ENCODE peak calls at places on chromosomes 6 and 20, in four cellular contexts. One of them, this sample, is unnamed.

GRCh38 chr6:5946701-5947100 is 60.0 kb downstream of the NRN1 start:
- DNase-seq in iPS DF 6.9: no peak
- DNase-seq in heart right ventricle: no peak
- DNase-seq in tibial nerve: no peak
- DNase-seq in this sample: no peak

GRCh38 chr6:157905590-157906337 is 75.9 kb upstream of the SYNJ2 start:
- DNase-seq in tibial nerve: no peak
- DNase-seq in heart right ventricle: no peak
- DNase-seq in iPS DF 6.9: no peak
- DNase-seq in this sample: no peak

GRCh38 chr6:4853782-4854511 is 77.7 kb downstream of the CDYL start:
- DNase-seq in tibial nerve: no peak
- DNase-seq in iPS DF 6.9: no peak
- DNase-seq in heart right ventricle: no peak
- DNase-seq in this sample: no peak

GRCh38 chr6:106163446-106163965 is 77.4 kb downstream of the PRDM1 start:
- DNase-seq in iPS DF 6.9: no peak
- DNase-seq in heart right ventricle: no peak
- DNase-seq in tibial nerve: no peak
- DNase-seq in this sample: no peak

GRCh38 chr6:43493833-43494232 is 16.3 kb downstream of the LRRC73 start:
- DNase-seq in tibial nerve: no peak
- DNase-seq in iPS DF 6.9: no peak
- DNase-seq in heart right ventricle: no peak
- DNase-seq in this sample: no peak

GRCh38 chr6:63743691-63744090 is 108.1 kb downstream of the PHF3 start:
- DNase-seq in heart right ventricle: no peak
- DNase-seq in tibial nerve: no peak
- DNase-seq in iPS DF 6.9: no peak
- DNase-seq in this sample: no peak

GRCh38 chr20:33624399-33624798 is 37.7 kb upstream of the C20orf144 start:
- DNase-seq in tibial nerve: no peak
- DNase-seq in iPS DF 6.9: no peak
- DNase-seq in heart right ventricle: no peak
- DNase-seq in this sample: no peak

GRCh38 chr6:113630738-113631535 is 226.2 kb upstream of the MARCKS start:
- DNase-seq in iPS DF 6.9: no peak
- DNase-seq in heart right ventricle: peak; percentile 17
- DNase-seq in tibial nerve: no peak
- DNase-seq in this sample: no peak

GRCh38 chr6:6696867-6697531 is 108.5 kb downstream of the LY86 start:
- DNase-seq in iPS DF 6.9: peak; percentile 68
- DNase-seq in tibial nerve: no peak
- DNase-seq in heart right ventricle: peak; percentile 56
- DNase-seq in this sample: no peak

GRCh38 chr6:34274129-34274528 is 25.3 kb upstream of the SMIM29 start:
- DNase-seq in heart right ventricle: no peak
- DNase-seq in tibial nerve: no peak
- DNase-seq in iPS DF 6.9: no peak
- DNase-seq in this sample: no peak

GRCh38 chr6:117389227-117390057 is 36.3 kb downstream of the ROS1 start:
- DNase-seq in heart right ventricle: no peak
- DNase-seq in iPS DF 6.9: no peak
- DNase-seq in tibial nerve: no peak
- DNase-seq in this sample: no peak

GRCh38 chr6:52577022-52577777 is at the start of gene TRAM2:
- DNase-seq in tibial nerve: peak; percentile 73
- DNase-seq in iPS DF 6.9: no peak
- DNase-seq in heart right ventricle: peak; percentile 86
- DNase-seq in this sample: peak; percentile 63

GRCh38 chr20:43680976-43681375 is 14.1 kb downstream of the MYBL2 start:
- DNase-seq in tibial nerve: no peak
- DNase-seq in heart right ventricle: no peak
- DNase-seq in iPS DF 6.9: no peak
- DNase-seq in this sample: no peak

GRCh38 chr6:8743146-8743745 is 307.9 kb upstream of the SLC35B3 start:
- DNase-seq in tibial nerve: no peak
- DNase-seq in iPS DF 6.9: no peak
- DNase-seq in heart right ventricle: no peak
- DNase-seq in this sample: no peak

GRCh38 chr6:25100288-25100687 is 164.5 kb upstream of the RIPOR2 start:
- DNase-seq in tibial nerve: no peak
- DNase-seq in heart right ventricle: no peak
- DNase-seq in iPS DF 6.9: no peak
- DNase-seq in this sample: no peak

GRCh38 chr6:47426524-47427302 is 50.9 kb upstream of the CD2AP start:
- DNase-seq in tibial nerve: no peak
- DNase-seq in iPS DF 6.9: no peak
- DNase-seq in heart right ventricle: no peak
- DNase-seq in this sample: no peak

GRCh38 chr6:135030532-135031178 is 24.0 kb downstream of the HBS1L start:
- DNase-seq in iPS DF 6.9: no peak
- DNase-seq in heart right ventricle: no peak
- DNase-seq in tibial nerve: no peak
- DNase-seq in this sample: no peak

DNA sequence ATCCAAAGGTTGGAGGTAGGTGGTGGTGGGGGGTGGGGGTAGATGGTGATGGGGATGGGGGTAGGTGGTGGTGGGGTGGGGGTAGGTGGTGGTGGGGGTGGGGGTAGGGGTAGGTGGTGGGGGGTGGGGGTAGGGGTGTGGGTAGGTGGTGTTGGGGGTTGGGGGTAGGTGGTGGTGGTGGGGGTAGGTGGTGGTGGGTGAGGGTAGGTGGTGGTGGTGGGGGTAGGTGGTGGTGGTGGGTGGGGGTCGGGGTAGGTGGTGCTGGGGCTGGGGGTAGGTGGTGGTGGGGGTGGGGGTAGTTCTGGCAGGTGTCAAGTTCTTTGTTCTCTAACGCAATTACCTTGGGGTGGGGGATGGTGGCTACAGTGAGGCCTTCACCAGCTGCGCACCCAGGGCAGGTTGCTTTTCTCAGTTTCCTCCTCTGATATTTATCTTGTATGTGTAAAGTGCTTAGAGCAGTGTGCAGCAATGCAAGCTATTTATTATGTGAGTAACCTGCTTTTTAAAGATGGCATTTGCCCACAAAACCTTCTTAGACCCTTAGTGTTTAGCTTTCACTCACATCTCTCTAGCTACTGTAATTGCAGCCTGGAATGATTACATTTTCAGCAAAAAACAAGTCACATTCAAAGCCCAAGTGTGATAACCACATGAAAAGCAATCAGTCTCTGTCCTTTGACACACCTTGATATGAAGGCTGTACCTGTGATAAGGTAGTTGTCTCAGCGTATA is 8.2 kb upstream of the CCDC167 start:
- DNase-seq in iPS DF 6.9: no peak
- DNase-seq in tibial nerve: no peak
- DNase-seq in heart right ventricle: no peak
- DNase-seq in this sample: no peak
- H3K4me1 ChIP-seq in iPS DF 6.9: peaks cover 3% of the 10 kb centered on the region
- H3K4me1 ChIP-seq in tibial nerve: peaks cover 5% of the 10 kb centered on the region
- H3K4me1 ChIP-seq in heart right ventricle: no peaks in the 10 kb centered on the region
- H3K4me1 ChIP-seq in this sample: no peaks in the 10 kb centered on the region

DNA sequence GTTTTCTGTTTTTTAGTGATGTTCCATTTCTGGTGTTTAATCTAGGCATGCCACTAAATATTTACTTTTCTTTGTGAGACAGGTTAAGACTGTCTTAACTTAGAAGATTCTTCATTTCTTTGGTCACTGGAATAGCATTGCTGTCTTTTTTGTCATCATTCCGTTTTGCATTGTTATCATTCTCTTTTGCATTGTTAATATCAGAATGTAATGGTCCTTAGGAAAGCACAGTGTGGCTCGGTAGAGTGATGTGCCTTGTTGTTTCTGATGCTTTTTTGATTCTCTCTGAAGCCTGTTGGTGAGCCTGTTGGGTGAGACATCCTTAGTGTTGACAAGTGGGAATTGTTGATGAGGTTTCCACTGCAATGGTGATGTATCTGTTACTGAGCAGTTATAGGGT is 23.2 kb downstream of the PLCB4 start:
- DNase-seq in tibial nerve: no peak
- DNase-seq in iPS DF 6.9: no peak
- DNase-seq in heart right ventricle: no peak
- DNase-seq in this sample: no peak
- H3K4me1 ChIP-seq in tibial nerve: peaks cover 10% of the 10 kb centered on the region
- H3K4me1 ChIP-seq in iPS DF 6.9: no peaks in the 10 kb centered on the region
- H3K4me1 ChIP-seq in heart right ventricle: peaks cover 63% of the 10 kb centered on the region
- H3K4me1 ChIP-seq in this sample: no peaks in the 10 kb centered on the region

DNA sequence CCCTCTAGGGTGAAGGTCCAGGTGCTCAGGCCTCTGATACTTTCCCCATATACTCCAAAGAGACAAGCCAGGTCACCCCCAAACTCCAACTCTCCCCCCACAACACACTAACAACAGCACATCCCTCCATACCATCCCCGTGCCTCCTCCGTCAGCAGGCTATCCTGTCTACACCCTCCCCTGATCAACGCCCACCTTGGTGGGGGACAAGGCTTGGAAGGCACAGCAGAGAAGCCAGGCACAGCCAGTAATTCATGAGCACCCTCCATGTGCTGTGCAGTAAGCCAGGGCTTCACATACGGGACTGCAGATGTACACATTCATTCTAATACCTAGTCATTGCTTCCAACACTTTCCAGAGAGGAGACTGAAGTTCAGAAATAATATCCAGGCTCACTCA is 57.6 kb downstream of the TRERF1 start:
- DNase-seq in tibial nerve: no peak
- DNase-seq in iPS DF 6.9: no peak
- DNase-seq in heart right ventricle: no peak
- DNase-seq in this sample: no peak
- H3K4me1 ChIP-seq in tibial nerve: no peaks in the 10 kb centered on the region
- H3K4me1 ChIP-seq in iPS DF 6.9: peaks cover 6% of the 10 kb centered on the region
- H3K4me1 ChIP-seq in heart right ventricle: no peaks in the 10 kb centered on the region
- H3K4me1 ChIP-seq in this sample: no peaks in the 10 kb centered on the region

DNA sequence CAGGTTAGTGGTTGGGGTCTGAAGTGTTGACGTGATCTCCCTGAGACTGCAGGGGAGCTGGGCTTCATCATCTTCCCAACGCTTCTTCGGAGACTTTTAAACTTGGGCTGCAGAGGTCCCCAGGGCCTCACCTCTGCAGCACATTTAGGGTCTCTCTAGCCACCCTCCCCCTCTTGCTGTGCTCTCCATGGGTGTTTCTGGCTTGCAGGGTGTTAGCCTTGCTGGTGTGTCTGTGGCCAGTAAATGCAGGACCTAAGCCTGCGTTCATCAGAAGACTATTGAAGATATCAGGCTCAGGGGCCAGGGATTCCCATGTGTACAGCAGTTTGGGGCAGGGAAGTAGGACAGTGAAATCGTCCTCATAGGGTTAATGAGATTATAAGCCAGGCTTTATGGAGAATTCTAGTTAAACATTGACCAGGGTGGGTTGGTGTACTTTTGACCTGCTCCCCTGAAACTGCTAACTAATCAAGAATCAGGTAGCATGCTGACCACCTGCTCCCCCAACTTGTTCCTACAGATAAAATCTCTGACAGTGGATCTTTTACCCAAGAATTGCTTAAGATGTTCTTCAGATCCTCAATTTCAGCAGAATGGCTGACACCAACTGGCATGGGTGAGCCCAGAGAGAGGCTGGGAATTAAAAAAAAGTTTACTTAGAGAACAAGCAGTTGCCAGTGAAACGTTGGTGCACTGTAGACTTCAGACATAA is 3.8 kb upstream of the DDO start:
- DNase-seq in tibial nerve: no peak
- DNase-seq in heart right ventricle: no peak
- DNase-seq in iPS DF 6.9: no peak
- DNase-seq in this sample: no peak
- H3K4me1 ChIP-seq in tibial nerve: no peaks in the 10 kb centered on the region
- H3K4me1 ChIP-seq in heart right ventricle: peaks cover 4% of the 10 kb centered on the region
- H3K4me1 ChIP-seq in iPS DF 6.9: no peaks in the 10 kb centered on the region
- H3K4me1 ChIP-seq in this sample: peaks cover 9% of the 10 kb centered on the region

GRCh38 chr6:36035240-36035639 is 7.6 kb downstream of the MAPK14 start:
- DNase-seq in heart right ventricle: no peak
- DNase-seq in tibial nerve: no peak
- DNase-seq in iPS DF 6.9: no peak
- DNase-seq in this sample: no peak
- H3K4me1 ChIP-seq in heart right ventricle: peaks cover 86% of the 10 kb centered on the region
- H3K4me1 ChIP-seq in tibial nerve: peaks cover 36% of the 10 kb centered on the region
- H3K4me1 ChIP-seq in iPS DF 6.9: no peaks in the 10 kb centered on the region
- H3K4me1 ChIP-seq in this sample: peaks cover 74% of the 10 kb centered on the region

GRCh38 chr6:72675396-72675795 is 53.5 kb downstream of the KCNQ5 start:
- DNase-seq in iPS DF 6.9: no peak
- DNase-seq in heart right ventricle: no peak
- DNase-seq in tibial nerve: no peak
- DNase-seq in this sample: no peak
- H3K4me1 ChIP-seq in iPS DF 6.9: no peaks in the 10 kb centered on the region
- H3K4me1 ChIP-seq in heart right ventricle: no peaks in the 10 kb centered on the region
- H3K4me1 ChIP-seq in tibial nerve: no peaks in the 10 kb centered on the region
- H3K4me1 ChIP-seq in this sample: no peaks in the 10 kb centered on the region

GRCh38 chr20:21507275-21508229 is 6.3 kb downstream of the NKX2-2 start:
- DNase-seq in iPS DF 6.9: no peak
- DNase-seq in tibial nerve: no peak
- DNase-seq in heart right ventricle: no peak
- DNase-seq in this sample: no peak

GRCh38 chr20:21509597-21510331 is 4.1 kb downstream of the NKX2-2 start:
- DNase-seq in heart right ventricle: no peak
- DNase-seq in iPS DF 6.9: no peak
- DNase-seq in tibial nerve: no peak
- DNase-seq in this sample: no peak

GRCh38 chr20:21510414-21510971 is 3.4 kb downstream of the NKX2-2 start:
- DNase-seq in tibial nerve: no peak
- DNase-seq in heart right ventricle: no peak
- DNase-seq in iPS DF 6.9: no peak
- DNase-seq in this sample: no peak

GRCh38 chr20:21509079-21509596 is 4.7 kb downstream of the NKX2-2 start:
- DNase-seq in tibial nerve: no peak
- DNase-seq in heart right ventricle: no peak
- DNase-seq in iPS DF 6.9: no peak
- DNase-seq in this sample: no peak

GRCh38 chr20:21508230-21509078 is 5.4 kb downstream of the NKX2-2 start:
- DNase-seq in heart right ventricle: no peak
- DNase-seq in tibial nerve: no peak
- DNase-seq in iPS DF 6.9: no peak
- DNase-seq in this sample: no peak
- H3K4me1 ChIP-seq in heart right ventricle: peaks cover 44% of the 10 kb centered on the region
- H3K4me1 ChIP-seq in tibial nerve: peaks cover 48% of the 10 kb centered on the region
- H3K4me1 ChIP-seq in iPS DF 6.9: peaks cover 1% of the 10 kb centered on the region
- H3K4me1 ChIP-seq in this sample: peaks cover 38% of the 10 kb centered on the region

DNA sequence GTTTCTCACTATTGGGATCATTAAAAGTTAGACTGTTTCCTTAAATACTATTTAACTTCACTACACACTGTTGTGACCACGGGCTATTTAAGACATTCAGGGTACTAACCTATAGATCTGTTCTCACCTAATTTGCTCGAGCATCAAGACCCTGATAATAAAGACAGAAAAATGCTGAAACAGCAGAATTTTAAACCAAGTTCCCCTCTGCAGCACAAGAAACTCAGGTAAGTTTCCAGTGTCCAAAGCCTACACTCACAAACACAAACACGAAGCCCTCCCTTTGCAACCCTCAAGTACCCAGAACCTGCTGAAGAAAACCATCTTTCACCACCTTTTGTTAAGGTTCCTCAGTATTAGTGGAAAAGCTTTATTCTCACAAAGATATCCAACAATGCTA is 4.0 kb downstream of the SNX5 start:
- DNase-seq in iPS DF 6.9: no peak
- DNase-seq in tibial nerve: no peak
- DNase-seq in heart right ventricle: no peak
- DNase-seq in this sample: no peak
- H3K4me1 ChIP-seq in iPS DF 6.9: peaks cover 2% of the 10 kb centered on the region
- H3K4me1 ChIP-seq in tibial nerve: peaks cover 62% of the 10 kb centered on the region
- H3K4me1 ChIP-seq in heart right ventricle: peaks cover 73% of the 10 kb centered on the region
- H3K4me1 ChIP-seq in this sample: peaks cover 66% of the 10 kb centered on the region

This sample was measured in gastrocnemius medialis.